ENCODE peak calls at places on chromosomes 4 and X, in seven cellular contexts. L is gastrocnemius medialis, F is tibial artery, G is fibroblast of the aortic adventitia, I is cardiac fibroblast, B is GM23248, C is cardiac muscle cell. H is an unnamed sample.

GRCh38 chrX:155216940-155217450 is 735 bp downstream of the VBP1 start:
- DNase-seq in L (no peak), F (no peak), G (peak; percentile 48), I (peak; percentile 16), B (peak; percentile 40), C (peak; percentile 16), H (no peak)

GRCh38 chr4:180688480-180688879 is 1554.7 kb upstream of the TENM3 start:
- DNase-seq in L (no peak), F (no peak), G (no peak), I (no peak), B (no peak), C (no peak), H (no peak)

GRCh38 chr4:39976945-39977488 is 694 bp downstream of the PDS5A start:
- DNase-seq in L (peak; percentile 4), F (peak; percentile 26), G (no peak), I (peak; percentile 36), B (peak; percentile 56), C (peak; percentile 40), H (no peak)

GRCh38 chrX:11129546-11129945 is 18.4 kb downstream of the HCCS start:
- DNase-seq in L (no peak), F (no peak), G (peak; percentile 8), I (no peak), B (no peak), C (no peak), H (no peak)

GRCh38 chrX:136684120-136684519 is 36.2 kb downstream of the CD40LG start:
- DNase-seq in L (no peak), F (no peak), G (no peak), I (no peak), B (no peak), C (no peak), H (no peak)

GRCh38 chrX:97597954-97598353 is 714.2 kb downstream of the RPA4 start:
- DNase-seq in L (no peak), F (no peak), G (no peak), I (no peak), B (no peak), C (no peak), H (no peak)

GRCh38 chr4:128385199-128385598 is 97.6 kb upstream of the PGRMC2 start:
- DNase-seq in L (no peak), F (no peak), G (no peak), I (no peak), B (no peak), C (no peak), H (no peak)

GRCh38 chr4:79042079-79042674 is 102.9 kb upstream of the PAQR3 start:
- DNase-seq in L (no peak), F (no peak), G (peak; percentile 39), I (peak; percentile 59), B (peak; percentile 57), C (peak; percentile 72), H (no peak)

GRCh38 chrX:7133036-7133412 is 14.5 kb upstream of the STS start:
- DNase-seq in L (no peak), F (no peak), G (peak; percentile 69), I (peak; percentile 20), B (peak; percentile 10), C (peak; percentile 34), H (no peak)

GRCh38 chr4:169229571-169230028 is 41.2 kb downstream of the SH3RF1 start:
- DNase-seq in L (peak; percentile 28), F (peak; percentile 37), G (peak; percentile 96), I (peak; percentile 94), B (peak; percentile 95), C (no peak), H (no peak)

GRCh38 chr4:117771647-117772337 is 262.5 kb upstream of the NDST3 start:
- DNase-seq in L (no peak), F (no peak), G (no peak), I (no peak), B (no peak), C (no peak), H (no peak)

GRCh38 chrX:51395807-51396728 is 63.4 kb downstream of the NUDT10 start:
- DNase-seq in L (no peak), F (no peak), G (no peak), I (no peak), B (peak; percentile 12), C (peak; percentile 56), H (peak; percentile 81)

GRCh38 chr4:123596805-123597204 is 200.2 kb downstream of the SPRY1 start:
- DNase-seq in L (no peak), F (no peak), G (no peak), I (no peak), B (no peak), C (no peak), H (no peak)

GRCh38 chr4:19944806-19945205 is 306.9 kb upstream of the SLIT2 start:
- DNase-seq in L (no peak), F (no peak), G (no peak), I (no peak), B (no peak), C (no peak), H (peak; percentile 58)

GRCh38 chr4:153067376-153067775 is 131.3 kb downstream of the FHDC1 start:
- DNase-seq in L (no peak), F (no peak), G (no peak), I (peak; percentile 6), B (peak; percentile 62), C (peak; percentile 57), H (no peak)

GRCh38 chr4:95929448-95930064 is 89.7 kb downstream of the PDHA2 start:
- DNase-seq in L (no peak), F (no peak), G (no peak), I (no peak), B (no peak), C (no peak), H (no peak)

GRCh38 chr4:1683371-1683902 is 676 bp downstream of the FAM53A start:
- DNase-seq in L (no peak), F (peak; percentile 50), G (peak; percentile 88), I (peak; percentile 81), B (peak; percentile 91), C (peak; percentile 23), H (no peak)

GRCh38 chr4:127698789-127699200 is 31.4 kb upstream of the SLC25A31 start:
- DNase-seq in L (no peak), F (no peak), G (peak; percentile 60), I (peak; percentile 83), B (peak; percentile 75), C (no peak), H (no peak)

GRCh38 chr4:143559757-143560147 is 46.2 kb downstream of the SMARCA5 start:
- DNase-seq in L (no peak), F (no peak), G (no peak), I (no peak), B (peak; percentile 45), C (no peak), H (peak; percentile 82)

GRCh38 chr4:156795727-156796126 is 175.9 kb downstream of the PDGFC start:
- DNase-seq in L (no peak), F (no peak), G (no peak), I (no peak), B (no peak), C (no peak), H (no peak)

GRCh38 chrX:38987135-38987780 is 186.0 kb downstream of the MID1IP1 start:
- DNase-seq in L (no peak), F (no peak), G (no peak), I (no peak), B (no peak), C (no peak), H (no peak)

GRCh38 chrX:39052751-39053150 is 251.5 kb downstream of the MID1IP1 start:
- DNase-seq in L (no peak), F (no peak), G (no peak), I (no peak), B (no peak), C (no peak), H (no peak)

GRCh38 chr4:154877110-154877760 is 96.2 kb downstream of the RBM46 start:
- DNase-seq in L (no peak), F (no peak), G (peak; percentile 72), I (peak; percentile 52), B (peak; percentile 19), C (no peak), H (no peak)

GRCh38 chr4:142549726-142550463 is 296.2 kb downstream of the INPP4B start:
- DNase-seq in L (no peak), F (no peak), G (peak; percentile 81), I (peak; percentile 64), B (peak; percentile 91), C (peak; percentile 34), H (no peak)

GRCh38 chrX:34343001-34343400 is 210.9 kb upstream of the FAM47A start:
- DNase-seq in L (no peak), F (no peak), G (no peak), I (no peak), B (no peak), C (no peak), H (no peak)

GRCh38 chr4:163895369-163896005 is 401.0 kb downstream of the TMA16 start:
- DNase-seq in L (no peak), F (no peak), G (no peak), I (no peak), B (no peak), C (no peak), H (no peak)

GRCh38 chr4:158775091-158775651 is 6.3 kb downstream of the FNIP2 start:
- DNase-seq in L (no peak), F (peak; percentile 34), G (peak; percentile 92), I (peak; percentile 86), B (peak; percentile 73), C (no peak), H (no peak)

GRCh38 chrX:49999048-49999447 is 76.7 kb downstream of the CLCN5 start:
- DNase-seq in L (no peak), F (no peak), G (no peak), I (no peak), B (peak; percentile 15), C (no peak), H (no peak)

GRCh38 chr4:15455290-15455689 is 14.4 kb upstream of the CC2D2A start:
- DNase-seq in L (peak; percentile 63), F (peak; percentile 90), G (peak; percentile 89), I (peak; percentile 84), B (peak; percentile 93), C (no peak), H (no peak)
- H3K4me3 ChIP-seq in L (no peak overlapping the region), F (no peak overlapping the region), G (no peak overlapping the region), I (no peak overlapping the region), B (no peak overlapping the region), C (no peak overlapping the region), H (no peak overlapping the region)

GRCh38 chr4:141246243-141246642 is 25.5 kb downstream of the ZNF330 start:
- DNase-seq in L (no peak), F (no peak), G (peak; percentile 89), I (peak; percentile 76), B (peak; percentile 71), C (peak; percentile 6), H (no peak)
- H3K4me3 ChIP-seq in L (no peak overlapping the region), F (no peak overlapping the region), G (no peak overlapping the region), I (no peak overlapping the region), B (peak overlapping the region; percentile 44), C (no peak overlapping the region), H (no peak overlapping the region)

GRCh38 chrX:130166503-130166777 is 799 bp upstream of the AIFM1 start:
- DNase-seq in L (no peak), F (no peak), G (no peak), I (no peak), B (no peak), C (no peak), H (no peak)
- H3K4me3 ChIP-seq in L (peak overlapping the region; percentile 81), F (peak overlapping the region; percentile 65), G (peak overlapping the region; percentile 78), I (peak overlapping the region; percentile 72), B (peak overlapping the region; percentile 98), C (peak overlapping the region; percentile 52), H (peak overlapping the region; percentile 56)

DNA sequence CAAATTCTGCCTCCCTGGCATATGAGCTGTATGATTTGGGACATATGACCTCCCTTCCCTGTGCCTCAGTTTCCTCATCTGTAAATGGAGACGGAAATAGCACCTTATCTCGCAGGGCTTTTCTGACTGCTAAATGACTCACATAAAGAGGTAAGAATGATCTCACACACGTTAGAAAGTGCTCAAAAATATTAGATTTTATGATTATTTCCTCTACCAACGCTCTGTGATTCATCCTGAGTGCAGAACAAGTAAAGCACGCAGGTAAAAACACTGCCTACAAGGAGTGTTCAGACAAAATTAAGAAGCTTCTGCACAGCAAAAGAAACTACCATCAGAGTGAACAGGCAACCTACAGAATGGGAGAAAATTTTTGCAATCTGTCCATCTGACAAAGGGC is 21.1 kb downstream of the ACSL1 start:
- DNase-seq in L (no peak), F (no peak), G (no peak), I (no peak), B (no peak), C (no peak), H (no peak)
- H3K4me3 ChIP-seq in L (peak overlapping the region; percentile 69), F (no peak overlapping the region), G (no peak overlapping the region), I (no peak overlapping the region), B (no peak overlapping the region), C (no peak overlapping the region), H (no peak overlapping the region)

H was measured in spleen.